ENCODE peak calls at places on chromosomes 3 and 15, in ten cellular contexts. C is choroid plexus epithelial cell, G is NCI-H1092 treated with DMSO at 0.1 percent for 48 hours, X is GDM1, V is fibroblast of pulmonary artery, D is Right ventricle myocardium superior, P is GM04504, K is NCI-H1436 treated with DMSO at 0.1 percent for 48 hours, R is OCI-LY7, I is H9. T is an unnamed sample.

GRCh38 chr15:51398676-51399075 is 57.2 kb downstream of the GLDN start:
- DNase-seq in G (no peak), V (no peak), K (no peak), C (no peak), R (no peak), P (no peak), X (no peak), D (no peak), I (peak), T (no peak)

GRCh38 chr3:69031635-69032034 is 18.2 kb upstream of the EOGT start:
- DNase-seq in C (peak), R (no peak), X (no peak), V (no peak), I (no peak), K (no peak), G (no peak), P (no peak), D (no peak), T (no peak)

GRCh38 chr15:71296032-71296686 is 180.9 kb downstream of the THSD4 start:
- DNase-seq in I (no peak), R (no peak), K (no peak), X (no peak), V (peak), P (no peak), C (peak), G (no peak), D (no peak), T (no peak)

GRCh38 chr15:88956906-88957305 is 43.7 kb upstream of the MFGE8 start:
- DNase-seq in R (no peak), I (no peak), X (no peak), C (no peak), P (no peak), G (no peak), V (no peak), K (no peak), D (no peak), T (no peak)

GRCh38 chr3:133754455-133754854 is 8.3 kb downstream of the TF start:
- DNase-seq in I (no peak), C (no peak), K (no peak), R (no peak), D (no peak), V (no peak), G (no peak), X (no peak), P (no peak), T (no peak)

GRCh38 chr15:72198410-72199270 is 1.1 kb upstream of the GRAMD2A start:
- DNase-seq in V (no peak), R (no peak), C (no peak), G (no peak), X (no peak), D (no peak), P (no peak), I (no peak), K (no peak), T (no peak)

GRCh38 chr15:55290361-55291057 is 896 bp upstream of the RAB27A start:
- DNase-seq in K (peak), X (peak), P (peak), C (peak), G (peak), I (peak), R (peak), V (peak), D (peak), T (peak)

GRCh38 chr3:14254812-14255702 is 76.4 kb downstream of the LSM3 start:
- DNase-seq in G (no peak), X (no peak), P (no peak), I (no peak), C (no peak), R (no peak), D (no peak), K (no peak), V (no peak), T (no peak)

GRCh38 chr3:55675478-55675877 is 188.4 kb upstream of the WNT5A start:
- DNase-seq in V (no peak), G (no peak), X (no peak), I (no peak), P (no peak), R (no peak), K (no peak), C (no peak), D (no peak), T (no peak)

GRCh38 chr15:66858423-66859207 is 156.6 kb downstream of the SMAD6 start:
- DNase-seq in V (peak), P (no peak), K (no peak), X (no peak), G (no peak), I (peak), R (no peak), D (no peak), C (no peak), T (no peak)

GRCh38 chr3:38755130-38755529 is 60.9 kb downstream of the SCN10A start:
- DNase-seq in V (peak), D (no peak), K (no peak), I (no peak), R (no peak), G (no peak), C (peak), X (no peak), P (no peak), T (no peak)

GRCh38 chr15:27977656-27978055 is 121.5 kb downstream of the OCA2 start:
- DNase-seq in R (no peak), X (no peak), K (no peak), V (no peak), C (peak), P (no peak), D (no peak), G (no peak), I (no peak), T (no peak)

GRCh38 chr15:92970656-92971055 is 70.5 kb downstream of the CHD2 start:
- DNase-seq in R (no peak), X (no peak), V (peak), K (no peak), G (no peak), C (peak), D (no peak), I (no peak), P (no peak), T (no peak)

GRCh38 chr15:85494035-85494793 is 113.8 kb downstream of the AKAP13 start:
- DNase-seq in V (peak), P (peak), X (no peak), G (no peak), I (no peak), D (no peak), K (no peak), R (no peak), C (peak), T (no peak)

T was measured in stimulated activated CD4-positive, alpha-beta T cell treated with anti-CD3 and anti-CD28 coated beads, Interleukin-12 subunit alpha, Interleukin-12 subunit beta, amount 100 ng/mL, for 24 hours.